ENCODE peak calls at places on chromosomes 13 and 19, in four cellular contexts. X is lower leg skin, G is left ventricle myocardium inferior, F is AG10803. W is an unnamed sample.

GRCh38 chr19:46495789-46496099 is at the start of gene PNMA8B:
- DNase-seq in X (no peak), F (peak), G (peak), W (peak)

GRCh38 chr13:113405481-113406300 is 41.8 kb upstream of the GRTP1 start:
- DNase-seq in F (no peak), X (peak), G (no peak), W (no peak)

GRCh38 chr13:38819053-38819452 is 132.2 kb downstream of the FREM2 start:
- DNase-seq in F (no peak), G (no peak), X (no peak), W (peak)

GRCh38 chr19:55643003-55643732 is at the start of gene ZNF581:
- DNase-seq in F (peak), G (peak), X (peak), W (peak)

GRCh38 chr19:7104783-7105447 is 35.4 kb downstream of the ZNF557 start:
- DNase-seq in F (no peak), X (no peak), G (no peak), W (no peak)

GRCh38 chr13:79566118-79566517 is 85.2 kb downstream of the NDFIP2 start:
- DNase-seq in G (no peak), F (no peak), X (no peak), W (no peak)

GRCh38 chr19:2081873-2082810 is 14.0 kb downstream of the MOB3A start:
- DNase-seq in X (no peak), F (no peak), G (no peak), W (no peak)

GRCh38 chr13:31851201-31851600 is 111.9 kb downstream of the RXFP2 start:
- DNase-seq in X (no peak), F (no peak), G (no peak), W (no peak)

GRCh38 chr13:52127783-52128702 is 830 bp downstream of the NEK5 start:
- DNase-seq in F (peak), X (no peak), G (peak), W (peak)

GRCh38 chr19:1457892-1458291 is 8.0 kb downstream of the APC2 start:
- DNase-seq in X (no peak), F (no peak), G (no peak), W (no peak)

DNA sequence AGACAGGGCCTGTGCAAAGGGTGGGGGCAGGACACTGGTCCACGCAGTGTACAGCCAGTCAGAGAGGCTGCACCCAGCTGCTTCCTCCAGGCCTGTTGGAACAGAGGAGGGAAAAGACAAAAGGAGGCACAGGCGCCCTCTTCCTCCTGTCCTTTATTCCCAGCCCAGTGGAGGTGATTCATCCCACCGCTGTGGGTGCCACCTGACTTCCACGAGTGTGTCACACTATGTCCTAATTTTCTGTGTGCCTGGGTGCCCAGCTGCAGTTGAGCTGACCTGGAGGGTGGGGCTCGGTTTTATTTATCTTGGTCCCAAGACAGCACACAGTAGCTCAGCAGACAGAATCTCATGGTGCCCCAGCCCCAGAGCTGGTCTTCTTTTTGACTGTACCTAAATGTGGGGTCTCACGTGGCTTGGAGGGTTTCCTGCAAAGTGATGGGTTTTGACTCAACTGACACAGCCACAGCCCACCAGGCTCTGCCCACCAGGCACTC is 9.0 kb downstream of the EPS15L1 start:
- DNase-seq in X (no peak), F (no peak), G (peak), W (no peak)
- TF ChIP-seq CTCF in X (no peak), F (no peak), G (no peak), W (no peak)

GRCh38 chr13:108495686-108496363 is 133.6 kb upstream of the MYO16 start:
- DNase-seq in F (no peak), X (no peak), G (no peak), W (peak)

GRCh38 chr13:108496364-108497215 is 132.8 kb upstream of the MYO16 start:
- DNase-seq in X (no peak), G (no peak), F (no peak), W (peak)

GRCh38 chr13:108494991-108495661 is 134.3 kb upstream of the MYO16 start:
- DNase-seq in F (no peak), G (no peak), X (no peak), W (peak)
- H3K4me3 ChIP-seq in F (no peak), G (peak), X (no peak), W (peak)

GRCh38 chr13:43787518-43787891 is 733 bp upstream of the ENOX1 start:
- DNase-seq in G (no peak), X (no peak), F (no peak), W (peak)

GRCh38 chr13:43786472-43786765 is 353 bp downstream of the ENOX1 start:
- DNase-seq in X (no peak), G (no peak), F (no peak), W (no peak)

GRCh38 chr13:43785681-43786471 is 896 bp downstream of the ENOX1 start:
- DNase-seq in F (peak), G (peak), X (peak), W (peak)

GRCh38 chr13:43786766-43787517 is at the start of gene ENOX1:
- DNase-seq in X (peak), G (peak), F (peak), W (peak)

DNA sequence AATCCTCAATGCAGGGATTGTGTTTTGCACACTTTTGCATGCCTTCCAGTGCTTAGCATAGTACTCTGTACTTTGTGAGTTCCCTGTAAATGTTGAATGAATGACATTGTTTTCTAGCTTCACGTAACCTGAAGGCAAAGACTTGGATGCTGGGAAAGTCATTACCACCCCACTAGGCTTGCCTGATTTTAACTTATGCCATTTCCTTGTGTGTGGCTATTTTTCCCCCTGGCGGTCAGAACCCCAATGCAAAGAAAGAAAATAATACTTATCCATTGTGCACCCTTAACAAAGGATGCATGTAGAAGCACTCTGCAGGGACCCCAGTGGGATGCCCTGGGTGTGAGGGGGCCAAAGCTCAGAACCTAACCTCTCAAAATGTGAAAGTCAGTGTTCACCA is 1.2 kb upstream of the ENOX1 start:
- DNase-seq in G (no peak), F (peak), X (no peak), W (peak)
- TF ChIP-seq CTCF in G (peak), F (peak), X (no peak), W (peak)

GRCh38 chr13:111206148-111206547 is 91.0 kb downstream of the ARHGEF7 start:
- DNase-seq in G (no peak), F (no peak), X (no peak), W (no peak)

GRCh38 chr13:111203742-111204386 is 88.8 kb downstream of the ARHGEF7 start:
- DNase-seq in F (no peak), X (no peak), G (no peak), W (no peak)

GRCh38 chr13:111202149-111202548 is 87.0 kb downstream of the ARHGEF7 start:
- DNase-seq in X (no peak), F (no peak), G (no peak), W (no peak)

GRCh38 chr13:111202745-111203144 is 87.6 kb downstream of the ARHGEF7 start:
- DNase-seq in G (no peak), X (no peak), F (peak), W (peak)

GRCh38 chr13:111204438-111205177 is 89.5 kb downstream of the ARHGEF7 start:
- DNase-seq in F (peak), G (peak), X (peak), W (peak)
- H3K4me3 ChIP-seq in F (peak), G (peak), X (no peak), W (peak)

GRCh38 chr19:18587561-18587960 is 1.0 kb upstream of the REX1BD start:
- DNase-seq in G (no peak), X (peak), F (no peak), W (no peak)

GRCh38 chr19:18588611-18589379 is at the start of gene REX1BD:
- DNase-seq in X (peak), G (peak), F (peak), W (peak)

GRCh38 chr19:18587962-18588610 is 512 bp upstream of the REX1BD start:
- DNase-seq in X (peak), F (no peak), G (no peak), W (no peak)

GRCh38 chr19:18590273-18591272 is 2.0 kb downstream of the REX1BD start:
- DNase-seq in F (peak), G (no peak), X (peak), W (peak)

GRCh38 chr19:18589380-18590272 is 1.0 kb downstream of the REX1BD start:
- DNase-seq in X (peak), G (peak), F (peak), W (peak)
- TF ChIP-seq CTCF in X (no peak), G (peak), F (peak), W (peak)

GRCh38 chr19:10870955-10871603 is at the start of gene CARM1:
- DNase-seq in G (peak), X (peak), F (peak), W (peak)
- H3K4me3 ChIP-seq in G (peak), X (peak), F (peak), W (peak)

DNA sequence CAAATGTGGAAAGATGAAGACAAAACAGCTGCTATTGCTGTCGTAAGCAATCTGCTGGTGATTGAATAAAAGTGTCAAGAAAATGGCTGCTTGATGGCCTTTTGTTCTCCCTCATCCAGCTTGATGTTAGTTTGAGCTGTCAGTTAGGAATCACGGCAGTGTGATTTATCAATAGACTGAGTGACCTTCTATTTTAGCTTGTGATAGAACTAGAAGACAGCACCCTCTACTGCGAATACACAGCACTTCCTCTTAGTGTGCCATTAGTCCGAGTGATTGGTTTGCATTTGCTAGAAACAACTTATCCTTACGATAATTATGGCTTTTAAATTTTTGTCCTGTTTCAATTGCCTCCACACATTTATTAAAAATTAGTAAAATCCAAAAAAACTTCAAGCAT is 76.2 kb downstream of the MZT1 start:
- DNase-seq in G (no peak), F (no peak), X (no peak), W (peak)
- TF ChIP-seq CTCF in G (peak), F (no peak), X (no peak), W (peak)

GRCh38 chr19:57613941-57614743 is at the start of gene ZNF134:
- DNase-seq in F (peak), G (peak), X (peak), W (peak)

GRCh38 chr19:57620673-57621348 is 6.8 kb downstream of the ZNF134 start:
- DNase-seq in X (no peak), F (no peak), G (no peak), W (peak)

GRCh38 chr19:57611113-57611512 is 2.9 kb upstream of the ZNF134 start:
- DNase-seq in G (no peak), X (no peak), F (no peak), W (no peak)

DNA sequence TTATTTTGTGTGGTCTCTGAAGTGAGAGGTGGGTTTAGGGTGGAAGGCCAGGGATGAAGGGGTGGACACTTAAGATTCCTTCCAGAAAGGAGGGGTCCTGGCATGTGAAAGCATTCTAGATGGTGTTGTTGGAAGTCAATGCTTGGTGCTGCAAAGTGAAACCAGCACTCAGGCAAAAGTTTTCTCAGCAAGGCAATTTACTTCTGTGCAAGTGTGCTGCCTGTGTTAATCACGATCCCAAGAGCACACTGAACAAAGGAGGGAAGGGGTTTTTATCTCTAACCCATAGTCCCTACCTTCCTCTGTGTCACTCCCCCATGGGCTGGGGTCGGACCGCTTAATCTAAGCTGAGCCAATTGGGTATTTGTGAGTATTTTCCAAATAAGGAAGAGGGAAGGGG is 1.3 kb downstream of the ZNF134 start:
- DNase-seq in X (no peak), F (no peak), G (no peak), W (peak)
- H3K4me3 ChIP-seq in X (no peak), F (peak), G (peak), W (peak)

GRCh38 chr13:20136781-20137703 is 23.8 kb downstream of the GJA3 start:
- DNase-seq in X (no peak), F (no peak), G (no peak), W (peak)
- TF ChIP-seq CTCF in X (no peak), F (peak), G (peak), W (peak)

DNA sequence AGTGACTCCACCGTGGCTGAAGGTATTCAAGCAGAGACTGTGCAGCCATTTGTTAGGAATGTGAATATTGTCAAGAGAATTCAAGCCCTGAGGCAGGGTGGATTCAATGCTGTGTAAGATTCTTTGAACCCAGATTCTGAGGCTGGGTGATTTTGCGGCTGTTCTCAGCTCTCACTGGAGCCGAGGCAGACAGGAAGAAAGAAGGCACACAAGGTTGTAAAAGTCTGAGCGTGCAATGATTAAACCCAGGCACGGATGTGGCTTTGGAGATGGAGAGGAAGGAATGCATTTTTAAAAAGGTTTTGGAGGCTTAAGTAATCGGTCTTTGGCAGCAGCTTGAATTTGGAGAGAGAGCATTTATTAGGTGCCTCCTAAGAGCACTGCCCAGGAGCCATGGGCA is 187.9 kb downstream of the KATNAL1 start:
- DNase-seq in X (no peak), F (peak), G (no peak), W (peak)
- H3K4me3 ChIP-seq in X (no peak), F (peak), G (no peak), W (no peak)

W was measured in choroid plexus epithelial cell.